ENCODE peak calls at places on chromosome 19, in eight cellular contexts. One of them, this sample, is unnamed.

GRCh38 chr19:1955171-1956142 is 14.5 kb downstream of the CSNK1G2 start:
- DNase-seq in GM18507: no peak
- DNase-seq in activated CD4-positive, alpha-beta memory T cell treated with anti-CD3 and anti-CD28 coated beads, Interleukin-2, amount 10 ng/mL, durations not matched to agents 7 days and 5 days: no peak
- DNase-seq in pancreas: no peak
- DNase-seq in heart left ventricle: no peak
- DNase-seq in GM23338: no peak
- DNase-seq in psoas muscle: no peak
- DNase-seq in Daoy: no peak
- DNase-seq in this sample: no peak

GRCh38 chr19:39194832-39195542 is 1.8 kb upstream of the NCCRP1 start:
- DNase-seq in GM23338: no peak
- DNase-seq in activated CD4-positive, alpha-beta memory T cell treated with anti-CD3 and anti-CD28 coated beads, Interleukin-2, amount 10 ng/mL, durations not matched to agents 7 days and 5 days: no peak
- DNase-seq in heart left ventricle: no peak
- DNase-seq in GM18507: no peak
- DNase-seq in psoas muscle: no peak
- DNase-seq in pancreas: no peak
- DNase-seq in Daoy: peak; percentile 50
- DNase-seq in this sample: no peak

GRCh38 chr19:28196961-28197360 is 1016.0 kb downstream of the UQCRFS1 start:
- DNase-seq in Daoy: no peak
- DNase-seq in psoas muscle: no peak
- DNase-seq in activated CD4-positive, alpha-beta memory T cell treated with anti-CD3 and anti-CD28 coated beads, Interleukin-2, amount 10 ng/mL, durations not matched to agents 7 days and 5 days: no peak
- DNase-seq in GM23338: no peak
- DNase-seq in heart left ventricle: no peak
- DNase-seq in pancreas: no peak
- DNase-seq in GM18507: no peak
- DNase-seq in this sample: no peak

GRCh38 chr19:45340232-45340898 is at the start of gene KLC3:
- DNase-seq in psoas muscle: no peak
- DNase-seq in GM18507: peak; percentile 23
- DNase-seq in GM23338: peak; percentile 67
- DNase-seq in Daoy: no peak
- DNase-seq in activated CD4-positive, alpha-beta memory T cell treated with anti-CD3 and anti-CD28 coated beads, Interleukin-2, amount 10 ng/mL, durations not matched to agents 7 days and 5 days: peak; percentile 41
- DNase-seq in heart left ventricle: no peak
- DNase-seq in pancreas: peak; percentile 88
- DNase-seq in this sample: peak; percentile 80

GRCh38 chr19:13404236-13404635 is 102.0 kb downstream of the CACNA1A start:
- DNase-seq in pancreas: no peak
- DNase-seq in activated CD4-positive, alpha-beta memory T cell treated with anti-CD3 and anti-CD28 coated beads, Interleukin-2, amount 10 ng/mL, durations not matched to agents 7 days and 5 days: no peak
- DNase-seq in heart left ventricle: no peak
- DNase-seq in Daoy: no peak
- DNase-seq in GM18507: no peak
- DNase-seq in GM23338: no peak
- DNase-seq in psoas muscle: no peak
- DNase-seq in this sample: no peak

GRCh38 chr19:17332677-17333581 is 1.7 kb downstream of the ANO8 start:
- DNase-seq in activated CD4-positive, alpha-beta memory T cell treated with anti-CD3 and anti-CD28 coated beads, Interleukin-2, amount 10 ng/mL, durations not matched to agents 7 days and 5 days: peak; percentile 51
- DNase-seq in heart left ventricle: no peak
- DNase-seq in GM18507: no peak
- DNase-seq in Daoy: peak; percentile 54
- DNase-seq in pancreas: no peak
- DNase-seq in GM23338: peak; percentile 94
- DNase-seq in psoas muscle: no peak
- DNase-seq in this sample: no peak

GRCh38 chr19:38221919-38222828 is 1.8 kb downstream of the DPF1 start:
- DNase-seq in activated CD4-positive, alpha-beta memory T cell treated with anti-CD3 and anti-CD28 coated beads, Interleukin-2, amount 10 ng/mL, durations not matched to agents 7 days and 5 days: no peak
- DNase-seq in pancreas: no peak
- DNase-seq in GM23338: peak; percentile 69
- DNase-seq in Daoy: no peak
- DNase-seq in heart left ventricle: no peak
- DNase-seq in psoas muscle: no peak
- DNase-seq in GM18507: no peak
- DNase-seq in this sample: no peak

GRCh38 chr19:34409189-34410164 is 5.3 kb downstream of the PDCD2L start:
- DNase-seq in activated CD4-positive, alpha-beta memory T cell treated with anti-CD3 and anti-CD28 coated beads, Interleukin-2, amount 10 ng/mL, durations not matched to agents 7 days and 5 days: no peak
- DNase-seq in GM23338: no peak
- DNase-seq in heart left ventricle: no peak
- DNase-seq in psoas muscle: no peak
- DNase-seq in GM18507: no peak
- DNase-seq in pancreas: no peak
- DNase-seq in Daoy: no peak
- DNase-seq in this sample: peak; percentile 33

GRCh38 chr19:18612772-18613588 is at the start of gene TMEM59L:
- DNase-seq in GM23338: peak; percentile 65
- DNase-seq in Daoy: peak; percentile 41
- DNase-seq in GM18507: no peak
- DNase-seq in pancreas: no peak
- DNase-seq in heart left ventricle: no peak
- DNase-seq in psoas muscle: no peak
- DNase-seq in activated CD4-positive, alpha-beta memory T cell treated with anti-CD3 and anti-CD28 coated beads, Interleukin-2, amount 10 ng/mL, durations not matched to agents 7 days and 5 days: peak; percentile 43
- DNase-seq in this sample: peak; percentile 83

GRCh38 chr19:30373593-30373992 is 1.4 kb downstream of the ZNF536 start:
- DNase-seq in pancreas: no peak
- DNase-seq in activated CD4-positive, alpha-beta memory T cell treated with anti-CD3 and anti-CD28 coated beads, Interleukin-2, amount 10 ng/mL, durations not matched to agents 7 days and 5 days: no peak
- DNase-seq in Daoy: no peak
- DNase-seq in heart left ventricle: no peak
- DNase-seq in psoas muscle: no peak
- DNase-seq in GM18507: no peak
- DNase-seq in GM23338: peak; percentile 91
- DNase-seq in this sample: peak; percentile 25

GRCh38 chr19:57512845-57513244 is 13.1 kb downstream of the ZNF773 start:
- DNase-seq in psoas muscle: no peak
- DNase-seq in GM18507: no peak
- DNase-seq in pancreas: no peak
- DNase-seq in Daoy: no peak
- DNase-seq in GM23338: peak; percentile 16
- DNase-seq in heart left ventricle: no peak
- DNase-seq in activated CD4-positive, alpha-beta memory T cell treated with anti-CD3 and anti-CD28 coated beads, Interleukin-2, amount 10 ng/mL, durations not matched to agents 7 days and 5 days: no peak
- DNase-seq in this sample: no peak

GRCh38 chr19:35122687-35123551 is 7.3 kb downstream of the FXYD3 start:
- DNase-seq in activated CD4-positive, alpha-beta memory T cell treated with anti-CD3 and anti-CD28 coated beads, Interleukin-2, amount 10 ng/mL, durations not matched to agents 7 days and 5 days: no peak
- DNase-seq in psoas muscle: no peak
- DNase-seq in GM23338: no peak
- DNase-seq in GM18507: no peak
- DNase-seq in heart left ventricle: no peak
- DNase-seq in pancreas: no peak
- DNase-seq in Daoy: no peak
- DNase-seq in this sample: no peak

GRCh38 chr19:7224205-7224833 is 69.9 kb downstream of the INSR start:
- DNase-seq in psoas muscle: no peak
- DNase-seq in GM23338: no peak
- DNase-seq in pancreas: no peak
- DNase-seq in GM18507: no peak
- DNase-seq in activated CD4-positive, alpha-beta memory T cell treated with anti-CD3 and anti-CD28 coated beads, Interleukin-2, amount 10 ng/mL, durations not matched to agents 7 days and 5 days: no peak
- DNase-seq in Daoy: peak; percentile 29
- DNase-seq in heart left ventricle: no peak
- DNase-seq in this sample: no peak

GRCh38 chr19:45767410-45767880 is 1.6 kb downstream of the SIX5 start:
- DNase-seq in Daoy: peak; percentile 90
- DNase-seq in GM18507: no peak
- DNase-seq in psoas muscle: peak; percentile 83
- DNase-seq in pancreas: peak; percentile 87
- DNase-seq in GM23338: peak; percentile 79
- DNase-seq in activated CD4-positive, alpha-beta memory T cell treated with anti-CD3 and anti-CD28 coated beads, Interleukin-2, amount 10 ng/mL, durations not matched to agents 7 days and 5 days: no peak
- DNase-seq in heart left ventricle: peak; percentile 86
- DNase-seq in this sample: no peak

GRCh38 chr19:13072206-13072898 is 30.3 kb downstream of the LYL1 start:
- DNase-seq in psoas muscle: no peak
- DNase-seq in Daoy: no peak
- DNase-seq in activated CD4-positive, alpha-beta memory T cell treated with anti-CD3 and anti-CD28 coated beads, Interleukin-2, amount 10 ng/mL, durations not matched to agents 7 days and 5 days: no peak
- DNase-seq in pancreas: no peak
- DNase-seq in GM18507: no peak
- DNase-seq in heart left ventricle: no peak
- DNase-seq in GM23338: no peak
- DNase-seq in this sample: no peak

GRCh38 chr19:4781851-4782250 is 9.7 kb upstream of the FEM1A start:
- DNase-seq in heart left ventricle: no peak
- DNase-seq in GM18507: no peak
- DNase-seq in GM23338: no peak
- DNase-seq in activated CD4-positive, alpha-beta memory T cell treated with anti-CD3 and anti-CD28 coated beads, Interleukin-2, amount 10 ng/mL, durations not matched to agents 7 days and 5 days: no peak
- DNase-seq in psoas muscle: no peak
- DNase-seq in Daoy: no peak
- DNase-seq in pancreas: no peak
- DNase-seq in this sample: no peak

GRCh38 chr19:18789883-18790565 is 1.1 kb downstream of the COMP start:
- DNase-seq in psoas muscle: peak; percentile 64
- DNase-seq in GM23338: peak; percentile 84
- DNase-seq in heart left ventricle: no peak
- DNase-seq in activated CD4-positive, alpha-beta memory T cell treated with anti-CD3 and anti-CD28 coated beads, Interleukin-2, amount 10 ng/mL, durations not matched to agents 7 days and 5 days: no peak
- DNase-seq in Daoy: peak; percentile 58
- DNase-seq in GM18507: no peak
- DNase-seq in pancreas: no peak
- DNase-seq in this sample: peak; percentile 71

GRCh38 chr19:6556480-6556879 is 25.7 kb downstream of the TNFSF9 start:
- DNase-seq in Daoy: peak; percentile 76
- DNase-seq in activated CD4-positive, alpha-beta memory T cell treated with anti-CD3 and anti-CD28 coated beads, Interleukin-2, amount 10 ng/mL, durations not matched to agents 7 days and 5 days: no peak
- DNase-seq in GM23338: no peak
- DNase-seq in heart left ventricle: no peak
- DNase-seq in GM18507: no peak
- DNase-seq in psoas muscle: no peak
- DNase-seq in pancreas: no peak
- DNase-seq in this sample: no peak

GRCh38 chr19:38134538-38135149 is 89.4 kb downstream of the DPF1 start:
- DNase-seq in heart left ventricle: no peak
- DNase-seq in GM23338: peak; percentile 81
- DNase-seq in activated CD4-positive, alpha-beta memory T cell treated with anti-CD3 and anti-CD28 coated beads, Interleukin-2, amount 10 ng/mL, durations not matched to agents 7 days and 5 days: peak; percentile 34
- DNase-seq in pancreas: no peak
- DNase-seq in psoas muscle: no peak
- DNase-seq in GM18507: no peak
- DNase-seq in Daoy: peak; percentile 58
- DNase-seq in this sample: peak; percentile 69

GRCh38 chr19:33840382-33840781 is 43.7 kb downstream of the KCTD15 start:
- DNase-seq in GM23338: no peak
- DNase-seq in pancreas: no peak
- DNase-seq in heart left ventricle: no peak
- DNase-seq in Daoy: no peak
- DNase-seq in psoas muscle: no peak
- DNase-seq in GM18507: no peak
- DNase-seq in activated CD4-positive, alpha-beta memory T cell treated with anti-CD3 and anti-CD28 coated beads, Interleukin-2, amount 10 ng/mL, durations not matched to agents 7 days and 5 days: no peak
- DNase-seq in this sample: no peak

GRCh38 chr19:4722671-4723464 is 774 bp downstream of the DPP9 start:
- DNase-seq in activated CD4-positive, alpha-beta memory T cell treated with anti-CD3 and anti-CD28 coated beads, Interleukin-2, amount 10 ng/mL, durations not matched to agents 7 days and 5 days: peak; percentile 58
- DNase-seq in psoas muscle: no peak
- DNase-seq in Daoy: peak; percentile 53
- DNase-seq in heart left ventricle: peak; percentile 63
- DNase-seq in GM18507: no peak
- DNase-seq in pancreas: no peak
- DNase-seq in GM23338: no peak
- DNase-seq in this sample: no peak

GRCh38 chr19:48603001-48603400 is 3.5 kb upstream of the SPACA4 start:
- DNase-seq in pancreas: no peak
- DNase-seq in GM23338: no peak
- DNase-seq in psoas muscle: no peak
- DNase-seq in GM18507: no peak
- DNase-seq in Daoy: no peak
- DNase-seq in heart left ventricle: no peak
- DNase-seq in activated CD4-positive, alpha-beta memory T cell treated with anti-CD3 and anti-CD28 coated beads, Interleukin-2, amount 10 ng/mL, durations not matched to agents 7 days and 5 days: no peak
- DNase-seq in this sample: no peak

GRCh38 chr19:17205237-17206140 is 9.7 kb upstream of the USE1 start:
- DNase-seq in Daoy: peak; percentile 61
- DNase-seq in psoas muscle: no peak
- DNase-seq in GM23338: peak; percentile 90
- DNase-seq in pancreas: peak; percentile 84
- DNase-seq in GM18507: no peak
- DNase-seq in activated CD4-positive, alpha-beta memory T cell treated with anti-CD3 and anti-CD28 coated beads, Interleukin-2, amount 10 ng/mL, durations not matched to agents 7 days and 5 days: peak; percentile 69
- DNase-seq in heart left ventricle: no peak
- DNase-seq in this sample: peak; percentile 84

GRCh38 chr19:48624067-48624594 is 4.8 kb downstream of the SPHK2 start:
- DNase-seq in psoas muscle: peak; percentile 99
- DNase-seq in heart left ventricle: peak; percentile 99
- DNase-seq in activated CD4-positive, alpha-beta memory T cell treated with anti-CD3 and anti-CD28 coated beads, Interleukin-2, amount 10 ng/mL, durations not matched to agents 7 days and 5 days: peak; percentile 98
- DNase-seq in GM23338: peak; percentile 99
- DNase-seq in Daoy: peak; percentile 83
- DNase-seq in pancreas: peak; percentile 97
- DNase-seq in GM18507: peak; percentile 86
- DNase-seq in this sample: peak; percentile 98

GRCh38 chr19:34475975-34476594 is 5.5 kb upstream of the WTIP start:
- DNase-seq in activated CD4-positive, alpha-beta memory T cell treated with anti-CD3 and anti-CD28 coated beads, Interleukin-2, amount 10 ng/mL, durations not matched to agents 7 days and 5 days: no peak
- DNase-seq in heart left ventricle: no peak
- DNase-seq in psoas muscle: no peak
- DNase-seq in pancreas: no peak
- DNase-seq in Daoy: no peak
- DNase-seq in GM18507: no peak
- DNase-seq in GM23338: peak; percentile 39
- DNase-seq in this sample: no peak

GRCh38 chr19:7421941-7422744 is 66.7 kb downstream of the PEX11G start:
- DNase-seq in psoas muscle: no peak
- DNase-seq in GM23338: no peak
- DNase-seq in Daoy: peak; percentile 57
- DNase-seq in GM18507: no peak
- DNase-seq in heart left ventricle: no peak
- DNase-seq in activated CD4-positive, alpha-beta memory T cell treated with anti-CD3 and anti-CD28 coated beads, Interleukin-2, amount 10 ng/mL, durations not matched to agents 7 days and 5 days: no peak
- DNase-seq in pancreas: no peak
- DNase-seq in this sample: no peak

GRCh38 chr19:58317481-58318072 is 9.2 kb upstream of the ZSCAN22 start:
- DNase-seq in Daoy: peak; percentile 50
- DNase-seq in psoas muscle: no peak
- DNase-seq in heart left ventricle: no peak
- DNase-seq in activated CD4-positive, alpha-beta memory T cell treated with anti-CD3 and anti-CD28 coated beads, Interleukin-2, amount 10 ng/mL, durations not matched to agents 7 days and 5 days: no peak
- DNase-seq in GM23338: peak; percentile 69
- DNase-seq in pancreas: no peak
- DNase-seq in GM18507: no peak
- DNase-seq in this sample: no peak

GRCh38 chr19:51070334-51070886 is 5.5 kb upstream of the KLK13 start:
- DNase-seq in Daoy: no peak
- DNase-seq in activated CD4-positive, alpha-beta memory T cell treated with anti-CD3 and anti-CD28 coated beads, Interleukin-2, amount 10 ng/mL, durations not matched to agents 7 days and 5 days: no peak
- DNase-seq in pancreas: no peak
- DNase-seq in psoas muscle: no peak
- DNase-seq in heart left ventricle: no peak
- DNase-seq in GM23338: no peak
- DNase-seq in GM18507: no peak
- DNase-seq in this sample: no peak

GRCh38 chr19:32350492-32350891 is 5.1 kb downstream of the ZNF507 start:
- DNase-seq in Daoy: no peak
- DNase-seq in pancreas: no peak
- DNase-seq in heart left ventricle: no peak
- DNase-seq in activated CD4-positive, alpha-beta memory T cell treated with anti-CD3 and anti-CD28 coated beads, Interleukin-2, amount 10 ng/mL, durations not matched to agents 7 days and 5 days: no peak
- DNase-seq in psoas muscle: no peak
- DNase-seq in GM18507: no peak
- DNase-seq in GM23338: no peak
- DNase-seq in this sample: no peak

GRCh38 chr19:52691215-52691610 is 43.6 kb downstream of the ZNF611 start:
- DNase-seq in GM18507: no peak
- DNase-seq in GM23338: peak; percentile 22
- DNase-seq in psoas muscle: peak; percentile 15
- DNase-seq in activated CD4-positive, alpha-beta memory T cell treated with anti-CD3 and anti-CD28 coated beads, Interleukin-2, amount 10 ng/mL, durations not matched to agents 7 days and 5 days: no peak
- DNase-seq in pancreas: no peak
- DNase-seq in Daoy: no peak
- DNase-seq in heart left ventricle: no peak
- DNase-seq in this sample: no peak

GRCh38 chr19:39676004-39676403 is 20.3 kb downstream of the LGALS16 start:
- DNase-seq in GM18507: no peak
- DNase-seq in activated CD4-positive, alpha-beta memory T cell treated with anti-CD3 and anti-CD28 coated beads, Interleukin-2, amount 10 ng/mL, durations not matched to agents 7 days and 5 days: no peak
- DNase-seq in psoas muscle: no peak
- DNase-seq in GM23338: no peak
- DNase-seq in heart left ventricle: no peak
- DNase-seq in Daoy: no peak
- DNase-seq in pancreas: no peak
- DNase-seq in this sample: no peak

GRCh38 chr19:14582894-14583340 is at the start of gene CLEC17A:
- DNase-seq in pancreas: no peak
- DNase-seq in psoas muscle: no peak
- DNase-seq in activated CD4-positive, alpha-beta memory T cell treated with anti-CD3 and anti-CD28 coated beads, Interleukin-2, amount 10 ng/mL, durations not matched to agents 7 days and 5 days: no peak
- DNase-seq in GM18507: no peak
- DNase-seq in Daoy: no peak
- DNase-seq in heart left ventricle: no peak
- DNase-seq in GM23338: no peak
- DNase-seq in this sample: no peak

GRCh38 chr19:13347351-13347750 is 158.9 kb downstream of the CACNA1A start:
- DNase-seq in psoas muscle: no peak
- DNase-seq in Daoy: no peak
- DNase-seq in heart left ventricle: no peak
- DNase-seq in GM18507: no peak
- DNase-seq in GM23338: no peak
- DNase-seq in pancreas: no peak
- DNase-seq in activated CD4-positive, alpha-beta memory T cell treated with anti-CD3 and anti-CD28 coated beads, Interleukin-2, amount 10 ng/mL, durations not matched to agents 7 days and 5 days: no peak
- DNase-seq in this sample: no peak

GRCh38 chr19:18007939-18008673 is at the start of gene ARRDC2:
- DNase-seq in pancreas: peak; percentile 94
- DNase-seq in Daoy: peak; percentile 94
- DNase-seq in activated CD4-positive, alpha-beta memory T cell treated with anti-CD3 and anti-CD28 coated beads, Interleukin-2, amount 10 ng/mL, durations not matched to agents 7 days and 5 days: peak; percentile 90
- DNase-seq in GM23338: peak; percentile 95
- DNase-seq in heart left ventricle: peak; percentile 93
- DNase-seq in psoas muscle: peak; percentile 93
- DNase-seq in GM18507: peak; percentile 93
- DNase-seq in this sample: peak; percentile 95